ENCODE peak calls at places on chromosome 5, in six cellular contexts. J is A549, I is brain microvascular endothelial cell, F is AG08396, K is retina, Y is upper lobe of left lung. C is an unnamed sample.

GRCh38 chr5:22372376-22372775 is 480.8 kb downstream of the CDH12 start:
- DNase-seq in Y (no peak), F (no peak), K (no peak), J (no peak), I (no peak), C (no peak)

GRCh38 chr5:145872486-145872885 is 328 bp downstream of the GRXCR2 start:
- DNase-seq in F (no peak), Y (no peak), J (no peak), K (no peak), I (no peak), C (no peak)

GRCh38 chr5:79774171-79774854 is 84.7 kb downstream of the CMYA5 start:
- DNase-seq in Y (peak; percentile 34), J (peak; percentile 15), K (no peak), I (no peak), F (no peak), C (no peak)

GRCh38 chr5:150155258-150156032 is at the start of gene PDGFRB:
- DNase-seq in F (peak; percentile 91), Y (peak; percentile 86), I (peak; percentile 85), K (peak; percentile 85), J (no peak), C (no peak)

GRCh38 chr5:55037046-55037771 is 13.2 kb downstream of the GZMK start:
- DNase-seq in K (no peak), I (no peak), J (no peak), F (no peak), Y (no peak), C (no peak)

GRCh38 chr5:9766581-9766980 is 136.4 kb upstream of the TAS2R1 start:
- DNase-seq in Y (no peak), F (peak; percentile 58), K (no peak), J (no peak), I (peak; percentile 52), C (no peak)

GRCh38 chr5:54344653-54345052 is 34.3 kb upstream of the ARL15 start:
- DNase-seq in J (no peak), F (no peak), I (no peak), Y (no peak), K (no peak), C (no peak)

GRCh38 chr5:16784088-16784487 is 152.0 kb downstream of the MYO10 start:
- DNase-seq in K (no peak), J (no peak), I (peak; percentile 77), F (peak; percentile 30), Y (peak; percentile 28), C (no peak)

GRCh38 chr5:127203818-127204217 is 86.8 kb upstream of the MEGF10 start:
- DNase-seq in Y (no peak), K (no peak), F (no peak), I (peak; percentile 54), J (no peak), C (no peak)

GRCh38 chr5:180116441-180117377 is 45.1 kb upstream of the RNF130 start:
- DNase-seq in K (no peak), Y (peak; percentile 83), J (peak; percentile 67), F (no peak), I (no peak), C (no peak)

GRCh38 chr5:178551059-178551458 is 39.1 kb downstream of the COL23A1 start:
- DNase-seq in J (peak; percentile 27), F (peak; percentile 53), K (no peak), I (no peak), Y (no peak), C (no peak)